ENCODE peak calls at places on chromosomes 5 and 9, in five cellular contexts. T is WERI-Rb-1, E is mesendoderm, H is adipocyte, G is bronchial epithelial cell. D is an unnamed sample.

GRCh38 chr5:140821375-140822280 is at the start of gene PCDHA5:
- DNase-seq in T (no peak), E (no peak), H (peak), G (peak), D (no peak)

GRCh38 chr9:80231847-80232246 is 660.1 kb downstream of the TLE4 start:
- DNase-seq in T (no peak), E (no peak), H (no peak), G (no peak), D (no peak)

GRCh38 chr5:91928751-91929521 is 545.8 kb upstream of the ARRDC3 start:
- DNase-seq in T (no peak), E (peak), H (peak), G (peak), D (peak)

GRCh38 chr9:123326662-123327093 is 29.3 kb upstream of the CRB2 start:
- DNase-seq in T (no peak), E (peak), H (no peak), G (no peak), D (no peak)

GRCh38 chr9:811101-811531 is 30.4 kb upstream of the DMRT1 start:
- DNase-seq in T (no peak), E (no peak), H (peak), G (peak), D (peak)

GRCh38 chr5:11904270-11904906 is at the start of gene CTNND2:
- DNase-seq in T (peak), E (peak), H (peak), G (no peak), D (peak)

GRCh38 chr5:147748590-147748989 is 33.9 kb downstream of the JAKMIP2 start:
- DNase-seq in T (no peak), E (no peak), H (no peak), G (no peak), D (no peak)

GRCh38 chr5:92505145-92505544 is 1075.9 kb downstream of the NR2F1-AS1 start:
- DNase-seq in T (no peak), E (no peak), H (peak), G (peak), D (no peak)

GRCh38 chr9:21031091-21031817 is at the start of gene HACD4:
- DNase-seq in T (no peak), E (peak), H (peak), G (peak), D (peak)

GRCh38 chr5:10528056-10528816 is 35.6 kb upstream of the ANKRD33B start:
- DNase-seq in T (peak), E (no peak), H (peak), G (peak), D (peak)

GRCh38 chr9:133590231-133590855 is 18.8 kb downstream of the FAM163B start:
- DNase-seq in T (no peak), E (no peak), H (no peak), G (no peak), D (no peak)

GRCh38 chr5:93676707-93677106 is 64.7 kb downstream of the POU5F2 start:
- DNase-seq in T (no peak), E (no peak), H (peak), G (no peak), D (peak)

GRCh38 chr5:93673555-93673954 is 67.8 kb downstream of the POU5F2 start:
- DNase-seq in T (no peak), E (no peak), H (no peak), G (no peak), D (no peak)

GRCh38 chr5:93675458-93676450 is 65.6 kb downstream of the POU5F2 start:
- DNase-seq in T (no peak), E (no peak), H (no peak), G (no peak), D (no peak)

GRCh38 chr5:93674138-93674537 is 67.3 kb downstream of the POU5F2 start:
- DNase-seq in T (peak), E (peak), H (no peak), G (no peak), D (no peak)

DNA sequence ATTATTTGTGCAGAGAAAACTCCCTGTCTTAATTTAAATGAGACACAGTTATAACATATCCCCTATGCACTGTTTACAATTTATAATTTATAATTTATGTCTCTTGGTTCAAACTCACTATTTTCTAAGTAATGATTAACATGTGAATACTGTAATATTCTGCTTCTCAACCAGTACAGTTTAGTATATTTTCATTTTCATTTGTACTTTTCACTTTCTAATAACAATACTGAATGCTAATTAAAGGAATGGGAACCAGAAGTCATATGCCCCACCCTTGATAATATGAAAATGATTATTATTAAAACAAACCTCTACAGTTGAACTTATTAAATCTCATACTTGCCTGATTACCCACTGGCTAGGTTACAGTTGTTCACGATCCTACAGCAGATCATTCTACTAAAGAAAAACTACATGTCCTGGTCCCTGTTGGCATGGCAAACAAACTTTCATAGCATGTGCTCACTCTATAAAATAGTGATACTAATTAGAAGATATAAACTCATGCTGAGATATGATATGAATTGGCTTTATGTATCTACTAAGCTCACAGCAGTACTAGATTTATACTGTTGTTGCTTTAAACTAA is 66.4 kb downstream of the POU5F2 start:
- DNase-seq in T (no peak), E (no peak), H (no peak), G (no peak), D (no peak)
- H3K4me3 ChIP-seq in T (no peak), E (no peak), H (no peak), G (no peak), D (no peak)

GRCh38 chr9:13716620-13717019 is 437.1 kb upstream of the MPDZ start:
- DNase-seq in T (no peak), E (peak), H (no peak), G (no peak), D (no peak)

GRCh38 chr9:13719410-13719809 is 439.9 kb upstream of the MPDZ start:
- DNase-seq in T (no peak), E (no peak), H (peak), G (peak), D (peak)

GRCh38 chr9:13718086-13718485 is 438.6 kb upstream of the MPDZ start:
- DNase-seq in T (no peak), E (no peak), H (no peak), G (peak), D (no peak)

GRCh38 chr9:13718539-13718938 is 439.0 kb upstream of the MPDZ start:
- DNase-seq in T (no peak), E (no peak), H (no peak), G (peak), D (no peak)

GRCh38 chr9:13717356-13718057 is 438.0 kb upstream of the MPDZ start:
- DNase-seq in T (no peak), E (no peak), H (peak), G (peak), D (no peak)
- H3K4me3 ChIP-seq in T (no peak), E (no peak), H (no peak), G (no peak), D (no peak)

GRCh38 chr5:67693956-67694564 is 497.5 kb upstream of the CD180 start:
- DNase-seq in T (no peak), E (no peak), H (peak), G (no peak), D (peak)
- H3K4me3 ChIP-seq in T (no peak), E (no peak), H (peak), G (no peak), D (no peak)

GRCh38 chr9:106880863-106881262 is 17.9 kb downstream of the ZNF462 start:
- DNase-seq in T (no peak), E (no peak), H (no peak), G (peak), D (no peak)
- H3K4me3 ChIP-seq in T (no peak), E (no peak), H (no peak), G (no peak), D (no peak)

GRCh38 chr9:2242778-2243395 is 227.7 kb downstream of the SMARCA2 start:
- DNase-seq in T (no peak), E (peak), H (no peak), G (peak), D (no peak)
- H3K4me3 ChIP-seq in T (no peak), E (no peak), H (peak), G (peak), D (peak)

DNA sequence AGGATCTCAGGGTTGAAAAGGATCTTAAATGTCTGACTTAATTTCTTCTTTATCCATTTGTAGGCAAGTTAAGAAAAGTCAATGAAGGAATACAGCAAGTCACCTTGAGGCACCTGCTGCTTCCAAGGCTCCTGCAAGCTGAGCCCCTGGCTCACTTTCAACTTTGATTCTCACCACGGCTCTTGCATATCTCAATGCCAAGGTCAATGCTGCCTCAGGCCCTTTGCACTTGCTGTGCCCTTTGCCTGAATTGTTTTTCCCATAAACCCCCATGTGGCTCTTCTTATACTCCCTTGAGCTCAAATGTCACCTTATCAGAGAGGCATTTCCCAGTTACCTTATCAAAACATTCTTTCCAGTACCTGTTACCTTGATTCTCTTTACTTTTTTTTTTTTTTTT is 144.3 kb upstream of the RAPGEF1 start:
- DNase-seq in T (no peak), E (no peak), H (no peak), G (no peak), D (no peak)
- H3K4me3 ChIP-seq in T (no peak), E (no peak), H (no peak), G (no peak), D (no peak)

GRCh38 chr5:100899675-100900074 is 3.4 kb downstream of the ST8SIA4 start:
- DNase-seq in T (no peak), E (no peak), H (no peak), G (no peak), D (no peak)
- H3K4me3 ChIP-seq in T (no peak), E (no peak), H (peak), G (no peak), D (no peak)